ENCODE peak calls at places on chromosomes 4 and X, in four cellular contexts. W, Y, H and I are unnamed samples.

GRCh38 chr4:33882246-33882990 is 2361.9 kb downstream of the ARAP2 start:
- DNase-seq in W (no peak), H (no peak), Y (no peak), I (no peak)

GRCh38 chrX:106742193-106742592 is 15.7 kb downstream of the RNF128 start:
- DNase-seq in W (no peak), H (no peak), Y (no peak), I (no peak)

GRCh38 chrX:107894038-107894437 is 68.4 kb downstream of the MID2 start:
- DNase-seq in Y (no peak), W (peak; percentile 62), H (no peak), I (no peak)

GRCh38 chrX:22237479-22237878 is 35.2 kb upstream of the CBLL2 start:
- DNase-seq in H (no peak), W (no peak), Y (no peak), I (no peak)

GRCh38 chr4:37008199-37008598 is 236.3 kb upstream of the NWD2 start:
- DNase-seq in H (no peak), W (no peak), Y (no peak), I (peak; percentile 87)

GRCh38 chrX:46953597-46953996 is 41.4 kb downstream of the JADE3 start:
- DNase-seq in W (no peak), Y (no peak), H (no peak), I (no peak)

GRCh38 chr4:26323807-26324206 is 3.0 kb downstream of the RBPJ start:
- DNase-seq in Y (no peak), H (no peak), W (no peak), I (no peak)

GRCh38 chr4:610411-611261 is 14.7 kb upstream of the PDE6B start:
- DNase-seq in Y (no peak), H (no peak), W (no peak), I (no peak)

GRCh38 chr4:53671757-53672156 is 80.5 kb upstream of the LNX1 start:
- DNase-seq in H (no peak), Y (no peak), W (peak; percentile 24), I (no peak)

GRCh38 chr4:147017081-147017480 is 71.4 kb upstream of the TTC29 start:
- DNase-seq in H (no peak), W (no peak), Y (no peak), I (no peak)

GRCh38 chrX:64976673-64977040 is 407 bp upstream of the ZC4H2 start:
- DNase-seq in H (no peak), Y (no peak), W (no peak), I (no peak)

GRCh38 chrX:47232803-47233332 is at the start of gene USP11:
- DNase-seq in Y (peak; percentile 43), W (peak; percentile 75), H (peak; percentile 62), I (no peak)

GRCh38 chrX:40988100-40988499 is 97.1 kb upstream of the USP9X start:
- DNase-seq in H (no peak), Y (no peak), W (no peak), I (no peak)

GRCh38 chrX:63739885-63740284 is 45.1 kb downstream of the ARHGEF9 start:
- DNase-seq in H (no peak), W (no peak), Y (no peak), I (no peak)

GRCh38 chr4:148447672-148448071 is 5.5 kb upstream of the NR3C2 start:
- DNase-seq in H (no peak), Y (no peak), W (no peak), I (no peak)

GRCh38 chr4:138655970-138656369 is 359.6 kb upstream of the NOCT start:
- DNase-seq in H (no peak), W (no peak), Y (no peak), I (no peak)

GRCh38 chrX:120310861-120311631 is at the start of gene TMEM255A:
- DNase-seq in H (no peak), Y (no peak), W (peak; percentile 17), I (peak; percentile 23)

GRCh38 chr4:182212211-182212761 is 30.9 kb upstream of the TENM3 start:
- DNase-seq in Y (peak; percentile 29), W (peak; percentile 91), H (no peak), I (no peak)

GRCh38 chr4:88737304-88738015 is 39.8 kb upstream of the NAP1L5 start:
- DNase-seq in Y (peak; percentile 88), H (no peak), W (no peak), I (no peak)

GRCh38 chrX:48590203-48591103 is 6.8 kb upstream of the WDR13 start:
- DNase-seq in H (no peak), W (no peak), Y (no peak), I (no peak)

GRCh38 chrX:99795495-99795894 is 614.6 kb downstream of the PCDH19 start:
- DNase-seq in H (no peak), W (no peak), Y (no peak), I (no peak)

GRCh38 chrX:31555506-31555905 is 483.7 kb upstream of the FTHL17 start:
- DNase-seq in H (no peak), W (no peak), Y (no peak), I (no peak)

GRCh38 chr4:56773346-56773745 is 48.2 kb downstream of the SPINK2 start:
- DNase-seq in W (no peak), Y (no peak), H (no peak), I (no peak)

GRCh38 chrX:118497180-118497814 is 1.7 kb downstream of the DOCK11 start:
- DNase-seq in W (no peak), Y (peak; percentile 40), H (no peak), I (no peak)

GRCh38 chr4:73055241-73055897 is 14.1 kb downstream of the COX18 start:
- DNase-seq in W (no peak), Y (no peak), H (no peak), I (no peak)

GRCh38 chr4:142265536-142265935 is 580.6 kb downstream of the INPP4B start:
- DNase-seq in H (no peak), Y (no peak), W (no peak), I (no peak)

GRCh38 chr4:140256335-140256734 is 102.4 kb upstream of the MAML3 start:
- DNase-seq in H (no peak), Y (no peak), W (no peak), I (no peak)

GRCh38 chr4:10006604-10007435 is 14.5 kb downstream of the SLC2A9 start:
- DNase-seq in H (no peak), Y (peak; percentile 90), W (no peak), I (peak; percentile 79)

DNA sequence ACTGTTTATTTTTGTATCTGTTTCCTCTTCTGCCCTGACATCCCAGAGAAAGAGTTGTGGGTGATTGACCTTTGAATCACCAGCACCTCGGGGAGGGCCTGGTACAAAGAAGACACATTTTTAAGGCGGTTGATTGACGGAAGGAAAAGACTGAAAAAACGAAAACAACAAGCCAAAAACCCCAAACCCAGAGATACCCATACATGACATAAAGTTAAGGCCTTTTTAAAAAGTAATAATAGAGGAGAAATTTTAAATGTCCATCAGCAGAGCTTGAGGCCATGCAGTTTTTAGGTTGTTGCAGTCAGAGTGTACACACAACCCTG is 110.0 kb downstream of the GNL3L start:
- DNase-seq in H (no peak), Y (no peak), W (no peak), I (no peak)
- H3K4me3 ChIP-seq in H (peak overlapping the region; percentile 59), Y (no peak overlapping the region), W (peak overlapping the region; percentile 13), I (no peak overlapping the region)

GRCh38 chr4:92305878-92306520 is 2.2 kb downstream of the GRID2 start:
- DNase-seq in W (peak; percentile 37), Y (no peak), H (no peak), I (no peak)

GRCh38 chr4:92304073-92304472 is 307 bp downstream of the GRID2 start:
- DNase-seq in H (peak; percentile 51), Y (no peak), W (peak; percentile 9), I (no peak)

GRCh38 chr4:92305148-92305877 is 1.5 kb downstream of the GRID2 start:
- DNase-seq in W (peak; percentile 87), Y (peak; percentile 61), H (peak; percentile 69), I (no peak)

GRCh38 chr4:92303621-92304027 is at the start of gene GRID2:
- DNase-seq in H (peak; percentile 47), Y (peak; percentile 9), W (peak; percentile 62), I (no peak)

DNA sequence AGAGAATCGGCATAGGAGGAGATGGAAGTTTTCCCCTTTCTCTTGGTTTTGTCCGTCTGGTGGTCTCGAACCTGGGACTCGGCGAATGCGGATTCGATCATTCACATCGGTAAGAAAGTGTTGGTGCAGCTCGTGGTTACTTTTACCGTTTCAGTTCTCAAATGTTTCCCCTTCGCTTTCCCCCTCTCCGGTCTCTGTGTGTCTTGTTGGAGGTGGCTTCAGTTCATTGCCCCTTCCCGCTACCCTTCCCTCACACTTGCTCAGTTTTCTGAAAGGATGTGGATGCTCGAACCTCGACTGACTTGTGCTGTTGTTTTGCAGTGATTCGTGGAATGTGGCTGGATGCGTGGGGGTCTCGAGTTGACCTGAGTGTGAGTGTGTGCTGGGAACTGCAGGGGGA is 870 bp downstream of the GRID2 start:
- DNase-seq in W (peak; percentile 20), Y (no peak), H (no peak), I (no peak)
- TF ChIP-seq CTCF in W (no peak), Y (no peak), H (no peak), I (no peak)

GRCh38 chr4:128831526-128832252 is 22.2 kb downstream of the JADE1 start:
- DNase-seq in W (no peak), H (no peak), Y (no peak), I (no peak)
- H3K36me3 ChIP-seq in W (no peaks in the 10 kb centered on the region), H (peaks cover 21% of the 10 kb centered on the region), Y (peaks cover 12% of the 10 kb centered on the region), I (no peaks in the 10 kb centered on the region)

GRCh38 chrX:140087865-140088264 is 122.5 kb upstream of the CXorf66 start:
- DNase-seq in W (no peak), H (no peak), Y (no peak), I (no peak)

GRCh38 chrX:140092121-140092520 is 126.8 kb upstream of the CXorf66 start:
- DNase-seq in W (no peak), H (no peak), Y (peak; percentile 2), I (no peak)

GRCh38 chrX:140088438-140088837 is 123.1 kb upstream of the CXorf66 start:
- DNase-seq in H (no peak), Y (no peak), W (no peak), I (no peak)

GRCh38 chrX:140091276-140091886 is 126.1 kb upstream of the CXorf66 start:
- DNase-seq in W (peak; percentile 48), H (peak; percentile 53), Y (peak; percentile 36), I (peak; percentile 7)

GRCh38 chrX:140090800-140091275 is 125.5 kb upstream of the CXorf66 start:
- DNase-seq in W (no peak), Y (peak; percentile 1), H (no peak), I (no peak)
- H3K4me3 ChIP-seq in W (peak overlapping the region; percentile 41), Y (no peak overlapping the region), H (peak overlapping the region; percentile 40), I (no peak overlapping the region)

DNA sequence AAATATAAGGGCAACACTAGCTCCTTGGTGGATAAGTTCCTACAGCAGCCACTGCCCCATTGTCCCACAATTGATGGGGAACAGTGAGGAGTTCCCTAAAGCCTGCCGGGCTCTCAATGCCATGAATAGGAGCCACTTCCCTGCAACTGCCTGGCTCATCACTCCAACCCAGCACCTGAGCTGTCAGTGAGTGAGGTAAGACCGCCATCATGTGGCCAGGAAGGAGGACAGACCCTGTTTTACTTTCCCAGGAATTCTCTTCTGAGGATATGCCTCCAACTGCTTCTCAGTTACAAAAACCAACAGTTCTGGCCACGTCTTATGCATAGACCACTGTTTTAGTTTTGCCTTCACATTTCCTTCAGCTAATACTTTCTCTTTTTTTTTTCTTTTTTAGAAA is 45.5 kb downstream of the SRPX start:
- DNase-seq in W (peak; percentile 52), H (no peak), Y (peak; percentile 9), I (no peak)
- TF ChIP-seq CTCF in W (peak; percentile 31), H (peak; percentile 46), Y (peak; percentile 21), I (peak; percentile 25)

GRCh38 chr4:5787311-5787710 is 76.3 kb downstream of the EVC start:
- DNase-seq in W (no peak), Y (no peak), H (no peak), I (no peak)
- H3K36me3 ChIP-seq in W (no peaks in the 10 kb centered on the region), Y (no peaks in the 10 kb centered on the region), H (peaks cover 12% of the 10 kb centered on the region), I (no peaks in the 10 kb centered on the region)

GRCh38 chr4:1684756-1685603 is 867 bp upstream of the FAM53A start:
- DNase-seq in H (no peak), Y (no peak), W (no peak), I (peak; percentile 50)
- H3K4me3 ChIP-seq in H (peak overlapping the region; percentile 63), Y (no peak overlapping the region), W (no peak overlapping the region), I (peak overlapping the region; percentile 24)